ENCODE peak calls at places on chromosome 11, in ten cellular contexts. G is endothelial cell, Q is chondrocyte, B is HFFc6, M is right cardiac atrium, J is HEK293T, W is fibroblast of mammary gland, L is A172, R is colonic mucosa, H is HT-29. P is an unnamed sample.

GRCh38 chr11:126739499-126740145 is 260.9 kb downstream of the KIRREL3 start:
- DNase-seq in G (no peak), Q (no peak), B (no peak), M (no peak), J (no peak), W (no peak), L (no peak), R (no peak), H (no peak), P (no peak)

GRCh38 chr11:96092511-96092910 is 168.6 kb upstream of the MTMR2 start:
- DNase-seq in G (no peak), Q (no peak), B (no peak), M (no peak), J (no peak), W (no peak), L (no peak), R (no peak), H (no peak), P (no peak)

GRCh38 chr11:133834399-133835257 is 10.7 kb downstream of the SPATA19 start:
- DNase-seq in G (no peak), Q (no peak), B (no peak), M (no peak), J (no peak), W (no peak), L (no peak), R (no peak), H (no peak), P (no peak)

GRCh38 chr11:112408551-112408950 is 147.9 kb upstream of the PLET1 start:
- DNase-seq in G (no peak), Q (no peak), B (no peak), M (no peak), J (no peak), W (no peak), L (no peak), R (no peak), H (no peak), P (no peak)

GRCh38 chr11:30683176-30683575 is 97.0 kb upstream of the MPPED2 start:
- DNase-seq in G (no peak), Q (no peak), B (no peak), M (no peak), J (no peak), W (no peak), L (no peak), R (no peak), H (no peak), P (no peak)

GRCh38 chr11:86101493-86101892 is 32.6 kb upstream of the PICALM start:
- DNase-seq in G (no peak), Q (no peak), B (peak), M (no peak), J (no peak), W (peak), L (peak), R (no peak), H (no peak), P (no peak)

GRCh38 chr11:125457814-125458343 is 38.2 kb downstream of the FEZ1 start:
- DNase-seq in G (no peak), Q (no peak), B (peak), M (peak), J (no peak), W (peak), L (no peak), R (peak), H (no peak), P (no peak)

GRCh38 chr11:13221722-13222121 is 55.9 kb upstream of the BMAL1 start:
- DNase-seq in G (no peak), Q (no peak), B (no peak), M (no peak), J (no peak), W (no peak), L (no peak), R (no peak), H (no peak), P (peak)

GRCh38 chr11:11113676-11114075 is 239.4 kb downstream of the CSNK2A3 start:
- DNase-seq in G (no peak), Q (no peak), B (no peak), M (no peak), J (no peak), W (no peak), L (no peak), R (no peak), H (no peak), P (no peak)

GRCh38 chr11:112863304-112863703 is 97.9 kb upstream of the NCAM1 start:
- DNase-seq in G (no peak), Q (no peak), B (no peak), M (no peak), J (no peak), W (no peak), L (no peak), R (no peak), H (no peak), P (no peak)

GRCh38 chr11:33291004-33291777 is 34.0 kb downstream of the HIPK3 start:
- DNase-seq in G (no peak), Q (no peak), B (no peak), M (no peak), J (peak), W (peak), L (no peak), R (no peak), H (peak), P (no peak)

GRCh38 chr11:70060611-70061293 is 17.4 kb upstream of the ANO1 start:
- DNase-seq in G (no peak), Q (no peak), B (no peak), M (no peak), J (no peak), W (no peak), L (no peak), R (peak), H (no peak), P (no peak)

GRCh38 chr11:58564226-58564625 is 11.4 kb downstream of the LPXN start:
- DNase-seq in G (no peak), Q (no peak), B (no peak), M (no peak), J (no peak), W (no peak), L (no peak), R (no peak), H (no peak), P (no peak)

P was measured in WERI-Rb-1.